ENCODE peak calls at places on chromosomes 5 and 9, in four cellular contexts. G is GM12878, A is H1, U is K562. F is an unnamed sample.

GRCh38 chr5:130652178-130652577 is 512.9 kb downstream of the HINT1 start:
- DNase-seq in U (no peak), A (no peak), G (no peak), F (no peak)

GRCh38 chr5:81904861-81905260 is 67.0 kb upstream of the ATG10 start:
- DNase-seq in G (no peak), U (no peak), A (no peak), F (no peak)

GRCh38 chr5:122653087-122654017 is 121.5 kb upstream of the SNX2 start:
- DNase-seq in A (no peak), U (no peak), G (no peak), F (no peak)

GRCh38 chr9:127801955-127802575 is 617 bp upstream of the FPGS start:
- DNase-seq in A (no peak), U (no peak), G (no peak), F (no peak)

GRCh38 chr5:137858223-137858916 is 9.3 kb upstream of the MYOT start:
- DNase-seq in A (no peak), G (peak; percentile 58), U (no peak), F (no peak)

GRCh38 chr5:171308453-171309275 is at the start of gene TLX3:
- DNase-seq in G (no peak), A (peak; percentile 65), U (no peak), F (no peak)

GRCh38 chr5:36607114-36607561 is 732 bp downstream of the SLC1A3 start:
- DNase-seq in A (no peak), U (no peak), G (no peak), F (no peak)

GRCh38 chr5:73378070-73378469 is 70.5 kb downstream of the FOXD1 start:
- DNase-seq in U (no peak), G (no peak), A (no peak), F (no peak)

GRCh38 chr5:151772029-151772867 is 494 bp downstream of the G3BP1 start:
- DNase-seq in U (peak; percentile 25), G (no peak), A (peak; percentile 53), F (peak; percentile 23)

GRCh38 chr5:38387161-38387560 is 128.8 kb downstream of the EGFLAM start:
- DNase-seq in G (no peak), A (no peak), U (no peak), F (no peak)

GRCh38 chr9:97220894-97221477 is 86.5 kb upstream of the CCDC180 start:
- DNase-seq in A (peak; percentile 63), U (no peak), G (no peak), F (no peak)

GRCh38 chr9:35951736-35952135 is 6.2 kb downstream of the OR2S2 start:
- DNase-seq in G (no peak), A (peak; percentile 14), U (no peak), F (no peak)

GRCh38 chr5:168670881-168671575 is 91.9 kb upstream of the PANK3 start:
- DNase-seq in A (peak; percentile 75), G (no peak), U (peak; percentile 39), F (no peak)

GRCh38 chr5:68126871-68127270 is 88.7 kb upstream of the PIK3R1 start:
- DNase-seq in A (no peak), U (no peak), G (no peak), F (no peak)

GRCh38 chr9:108473209-108474112 is 382.3 kb downstream of the ACTL7B start:
- DNase-seq in A (no peak), G (no peak), U (no peak), F (no peak)

GRCh38 chr5:42090162-42090561 is 165.1 kb downstream of the FBXO4 start:
- DNase-seq in U (no peak), A (no peak), G (no peak), F (no peak)

GRCh38 chr5:142821027-142821732 is 51.0 kb downstream of the ARHGAP26 start:
- DNase-seq in U (no peak), A (no peak), G (no peak), F (no peak)

GRCh38 chr5:61347088-61347487 is 15.0 kb downstream of the ZSWIM6 start:
- DNase-seq in U (no peak), A (no peak), G (no peak), F (peak; percentile 51)

GRCh38 chr5:73654861-73655318 is 28.9 kb downstream of the ARHGEF28 start:
- DNase-seq in G (no peak), U (no peak), A (no peak), F (peak; percentile 71)

GRCh38 chr5:62578540-62578939 is at the start of gene LRRC70:
- DNase-seq in G (peak; percentile 35), A (no peak), U (no peak), F (peak; percentile 74)

GRCh38 chr5:94968507-94969095 is 316.3 kb downstream of the MCTP1 start:
- DNase-seq in A (no peak), U (peak; percentile 29), G (peak; percentile 26), F (peak; percentile 75)

GRCh38 chr5:16952968-16953671 is 17.0 kb upstream of the MYO10 start:
- DNase-seq in A (no peak), U (no peak), G (no peak), F (peak; percentile 13)

GRCh38 chr5:37840036-37840909 is at the start of gene GDNF:
- DNase-seq in A (peak; percentile 76), G (no peak), U (no peak), F (peak; percentile 25)

GRCh38 chr9:108049671-108050494 is 560.3 kb upstream of the KLF4 start:
- DNase-seq in G (no peak), U (no peak), A (no peak), F (no peak)

GRCh38 chr9:132434875-132435274 is 24.9 kb downstream of the CFAP77 start:
- DNase-seq in A (no peak), U (no peak), G (no peak), F (no peak)

GRCh38 chr9:132440769-132441168 is 30.8 kb downstream of the CFAP77 start:
- DNase-seq in U (no peak), A (no peak), G (no peak), F (no peak)

GRCh38 chr9:132443951-132444615 is 34.1 kb downstream of the CFAP77 start:
- DNase-seq in A (no peak), G (no peak), U (no peak), F (no peak)

DNA sequence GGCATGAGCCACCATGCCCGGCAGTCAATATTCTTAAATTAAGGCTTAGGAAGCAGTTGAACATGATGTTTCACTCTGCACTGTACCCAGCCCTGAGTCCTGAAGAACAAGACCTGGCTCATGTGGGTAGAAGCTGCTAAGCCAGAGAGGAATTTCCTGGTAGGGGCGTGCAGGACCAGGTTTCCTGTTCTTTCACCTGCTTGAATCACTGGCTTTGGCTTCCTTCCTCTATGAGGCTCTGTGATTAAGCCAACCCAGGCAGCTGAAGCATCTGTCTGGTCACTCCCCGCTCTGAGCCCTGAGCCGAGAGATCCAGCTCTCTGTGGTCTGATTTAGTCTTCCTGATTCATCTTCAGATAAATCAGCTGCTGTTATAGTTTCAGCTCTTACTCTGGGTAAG is 29.1 kb downstream of the CFAP77 start:
- DNase-seq in A (no peak), U (no peak), G (no peak), F (no peak)
- TF ChIP-seq BRCA1 in A (no peak), U (no peak), G (no peak), F (no peak)

GRCh38 chr9:130932220-130933069 is 6.6 kb downstream of the FIBCD1 start:
- DNase-seq in U (peak; percentile 89), G (no peak), A (no peak), F (no peak)
- TF ChIP-seq BRCA1 in U (no peak), G (no peak), A (no peak), F (no peak)

GRCh38 chr9:81980568-81980967 is 8.0 kb upstream of the SPATA31D1 start:
- DNase-seq in G (no peak), A (no peak), U (no peak), F (no peak)
- TF ChIP-seq BRCA1 in G (no peak), A (no peak), U (no peak), F (no peak)

DNA sequence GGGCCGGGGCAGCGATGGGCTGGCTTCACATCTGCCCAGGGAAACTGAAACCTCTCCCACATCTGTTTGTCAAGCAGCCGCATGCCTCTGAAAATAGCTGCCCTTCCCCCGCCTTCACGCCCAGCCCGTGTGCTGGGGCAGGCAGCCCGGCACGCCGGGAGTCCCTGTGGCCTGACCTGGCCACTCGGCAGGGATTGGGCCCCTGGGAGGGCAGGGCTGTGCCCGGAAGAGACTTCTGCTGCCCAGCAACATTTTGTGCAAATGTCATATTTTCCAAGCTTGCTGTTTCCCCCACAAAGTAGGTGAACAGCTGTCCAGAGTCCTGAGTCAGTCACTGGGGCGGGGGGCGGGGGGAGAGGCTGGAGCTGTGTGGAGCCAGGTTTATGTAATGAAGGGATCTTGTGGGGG is 8.2 kb downstream of the COL27A1 start:
- DNase-seq in G (no peak), A (peak; percentile 62), U (no peak), F (peak; percentile 45)
- TF ChIP-seq BRCA1 in G (no peak), A (no peak), U (no peak), F (no peak)

DNA sequence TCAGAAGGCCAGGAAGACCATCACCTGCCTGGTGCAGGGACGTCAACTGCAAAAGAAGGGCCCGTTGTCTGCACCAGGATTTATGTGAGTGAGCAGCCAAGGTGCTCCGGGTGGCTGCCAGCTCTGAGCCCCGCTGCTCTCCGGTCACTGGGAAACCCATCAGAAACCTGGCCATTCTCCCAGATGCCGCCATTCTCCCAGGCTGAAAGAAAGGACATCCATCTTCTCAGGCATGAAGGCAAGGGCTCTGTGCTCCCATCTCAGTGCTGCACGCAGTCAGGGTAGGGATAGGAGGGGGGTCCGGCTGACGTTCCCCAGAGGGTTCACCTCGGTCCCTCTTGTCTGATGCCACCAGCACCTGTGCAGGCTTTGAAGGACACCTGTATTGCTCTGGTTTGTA is 158.4 kb downstream of the ERCC6L2 start:
- DNase-seq in U (no peak), A (no peak), G (no peak), F (no peak)
- TF ChIP-seq BRCA1 in U (no peak), A (no peak), G (no peak), F (no peak)

GRCh38 chr5:176574297-176574591 is 25.1 kb downstream of the CDHR2 start:
- DNase-seq in U (no peak), A (no peak), G (no peak), F (no peak)

GRCh38 chr5:176568657-176569056 is 19.5 kb downstream of the CDHR2 start:
- DNase-seq in U (no peak), G (no peak), A (no peak), F (no peak)

GRCh38 chr5:176565760-176566288 is 16.7 kb downstream of the CDHR2 start:
- DNase-seq in G (no peak), A (no peak), U (no peak), F (no peak)

GRCh38 chr5:176573564-176574296 is 24.6 kb downstream of the CDHR2 start:
- DNase-seq in G (no peak), U (peak; percentile 87), A (peak; percentile 96), F (peak; percentile 38)

GRCh38 chr5:176570044-176570443 is 20.9 kb downstream of the CDHR2 start:
- DNase-seq in U (no peak), G (no peak), A (no peak), F (no peak)
- TF ChIP-seq BRCA1 in U (no peak), G (no peak), A (no peak), F (no peak)

GRCh38 chr9:83544002-83544698 is 5.9 kb upstream of the FRMD3 start:
- DNase-seq in G (peak; percentile 8), U (peak; percentile 24), A (no peak), F (peak; percentile 75)
- TF ChIP-seq BRCA1 in G (no peak), U (no peak), A (no peak), F (no peak)

F was measured in HepG2.